ENCODE peak calls at places on chromosomes 11 and 22, in seven cellular contexts. One of them, this sample, is unnamed.

GRCh38 chr11:1202776-1203504 is 19.9 kb upstream of the MUC5B start:
- DNase-seq in smooth muscle cell of the brain vasculature: no peak
- DNase-seq in dorsolateral prefrontal cortex: peak
- DNase-seq in Caki2: peak
- DNase-seq in NCI-H524 treated with DMSO at 0.1 percent for 48 hours: no peak
- DNase-seq in HS-27A: no peak
- DNase-seq in amygdala: no peak
- DNase-seq in this sample: peak

GRCh38 chr11:29173660-29174062 is 843.2 kb downstream of the KCNA4 start:
- DNase-seq in Caki2: no peak
- DNase-seq in amygdala: no peak
- DNase-seq in dorsolateral prefrontal cortex: no peak
- DNase-seq in NCI-H524 treated with DMSO at 0.1 percent for 48 hours: no peak
- DNase-seq in smooth muscle cell of the brain vasculature: no peak
- DNase-seq in HS-27A: peak
- DNase-seq in this sample: peak

GRCh38 chr11:9219572-9219971 is 45.6 kb downstream of the DENND5A start:
- DNase-seq in dorsolateral prefrontal cortex: no peak
- DNase-seq in smooth muscle cell of the brain vasculature: no peak
- DNase-seq in Caki2: no peak
- DNase-seq in amygdala: no peak
- DNase-seq in NCI-H524 treated with DMSO at 0.1 percent for 48 hours: no peak
- DNase-seq in HS-27A: no peak
- DNase-seq in this sample: no peak

GRCh38 chr11:64148200-64148916 is 17.6 kb downstream of the MACROD1 start:
- DNase-seq in smooth muscle cell of the brain vasculature: peak
- DNase-seq in dorsolateral prefrontal cortex: peak
- DNase-seq in Caki2: no peak
- DNase-seq in NCI-H524 treated with DMSO at 0.1 percent for 48 hours: no peak
- DNase-seq in amygdala: peak
- DNase-seq in HS-27A: peak
- DNase-seq in this sample: no peak

GRCh38 chr22:21972293-21972779 is 10.3 kb downstream of the TOP3B start:
- DNase-seq in NCI-H524 treated with DMSO at 0.1 percent for 48 hours: no peak
- DNase-seq in smooth muscle cell of the brain vasculature: no peak
- DNase-seq in HS-27A: no peak
- DNase-seq in amygdala: no peak
- DNase-seq in dorsolateral prefrontal cortex: no peak
- DNase-seq in Caki2: no peak
- DNase-seq in this sample: peak

GRCh38 chr22:27879923-27880322 is 39.1 kb downstream of the PITPNB start:
- DNase-seq in amygdala: no peak
- DNase-seq in Caki2: peak
- DNase-seq in dorsolateral prefrontal cortex: no peak
- DNase-seq in smooth muscle cell of the brain vasculature: no peak
- DNase-seq in HS-27A: no peak
- DNase-seq in NCI-H524 treated with DMSO at 0.1 percent for 48 hours: no peak
- DNase-seq in this sample: no peak

GRCh38 chr22:22408269-22408668 is 100.3 kb downstream of the ZNF280B start:
- DNase-seq in dorsolateral prefrontal cortex: no peak
- DNase-seq in Caki2: no peak
- DNase-seq in NCI-H524 treated with DMSO at 0.1 percent for 48 hours: no peak
- DNase-seq in amygdala: no peak
- DNase-seq in smooth muscle cell of the brain vasculature: no peak
- DNase-seq in HS-27A: no peak
- DNase-seq in this sample: no peak

GRCh38 chr11:72820439-72821139 is 6.4 kb downstream of the ATG16L2 start:
- DNase-seq in NCI-H524 treated with DMSO at 0.1 percent for 48 hours: no peak
- DNase-seq in amygdala: no peak
- DNase-seq in Caki2: no peak
- DNase-seq in dorsolateral prefrontal cortex: no peak
- DNase-seq in HS-27A: no peak
- DNase-seq in smooth muscle cell of the brain vasculature: no peak
- DNase-seq in this sample: no peak